ENCODE peak calls at places on chromosomes 1 and 21, in ten cellular contexts. L is brain microvascular endothelial cell, U is left ventricle myocardium inferior, K is neuronal stem cell, V is heart left ventricle, J is small intestine, X is fibroblast of lung, E is upper lobe of right lung, H is stomach, I is RWPE1. O is an unnamed sample.
A peak's percentile ranks its signal among the peaks of the same experiment; 100 is the strongest.

GRCh38 chr1:241551759-241552638 is 19.8 kb downstream of the KMO start:
- DNase-seq in L (no peak), U (peak; percentile 15), K (no peak), V (peak; percentile 42), J (no peak), X (no peak), E (peak; percentile 64), H (no peak), I (no peak), O (no peak)

GRCh38 chr1:236534164-236534651 is 10.4 kb downstream of the LGALS8 start:
- DNase-seq in L (peak; percentile 72), U (no peak), K (no peak), V (no peak), J (no peak), X (peak; percentile 84), E (no peak), H (no peak), I (no peak), O (no peak)

GRCh38 chr1:181430015-181430657 is 53.2 kb upstream of the CACNA1E start:
- DNase-seq in L (no peak), U (no peak), K (no peak), V (no peak), J (no peak), X (no peak), E (no peak), H (no peak), I (no peak), O (no peak)

GRCh38 chr1:153396461-153396860 is 5.6 kb upstream of the S100A8 start:
- DNase-seq in L (no peak), U (no peak), K (no peak), V (no peak), J (no peak), X (no peak), E (no peak), H (no peak), I (no peak), O (no peak)

GRCh38 chr1:180002437-180002836 is 47.8 kb downstream of the CEP350 start:
- DNase-seq in L (no peak), U (no peak), K (no peak), V (no peak), J (no peak), X (peak; percentile 14), E (no peak), H (no peak), I (no peak), O (no peak)

GRCh38 chr1:173862769-173863223 is 5.0 kb downstream of the GAS5 start:
- DNase-seq in L (no peak), U (no peak), K (no peak), V (no peak), J (no peak), X (no peak), E (no peak), H (no peak), I (peak; percentile 28), O (no peak)

GRCh38 chr1:21909787-21910503 is 27.2 kb downstream of the HSPG2 start:
- DNase-seq in L (peak; percentile 73), U (peak; percentile 78), K (peak; percentile 47), V (peak; percentile 85), J (no peak), X (peak; percentile 86), E (peak; percentile 65), H (no peak), I (no peak), O (peak; percentile 53)

GRCh38 chr1:23931481-23931880 is 18.3 kb upstream of the CNR2 start:
- DNase-seq in L (no peak), U (no peak), K (no peak), V (no peak), J (no peak), X (no peak), E (no peak), H (no peak), I (no peak), O (no peak)

GRCh38 chr1:83802023-83802422 is 196.9 kb downstream of the TTLL7 start:
- DNase-seq in L (no peak), U (no peak), K (no peak), V (no peak), J (no peak), X (no peak), E (no peak), H (no peak), I (no peak), O (no peak)

GRCh38 chr1:155938220-155938627 is 3.2 kb upstream of the RXFP4 start:
- DNase-seq in L (peak; percentile 58), U (no peak), K (peak; percentile 44), V (no peak), J (peak; percentile 75), X (peak; percentile 67), E (no peak), H (no peak), I (peak; percentile 64), O (peak; percentile 67)

GRCh38 chr1:26540346-26540745 is 10.8 kb downstream of the RPS6KA1 start:
- DNase-seq in L (no peak), U (no peak), K (no peak), V (no peak), J (no peak), X (no peak), E (no peak), H (no peak), I (no peak), O (no peak)

GRCh38 chr1:12231276-12231595 is 1.4 kb downstream of the VPS13D start:
- DNase-seq in L (no peak), U (no peak), K (no peak), V (no peak), J (no peak), X (peak; percentile 13), E (no peak), H (no peak), I (peak; percentile 36), O (no peak)
- H3K27ac ChIP-seq in L (no peak overlapping the region), U (peak overlapping the region; percentile 95), K (no peak overlapping the region), V (peak overlapping the region; percentile 95), J (peak overlapping the region; percentile 94), X (peak overlapping the region; percentile 68), E (peak overlapping the region; percentile 91), H (peak overlapping the region; percentile 87), I (peak overlapping the region; percentile 94), O (peak overlapping the region; percentile 81)

DNA sequence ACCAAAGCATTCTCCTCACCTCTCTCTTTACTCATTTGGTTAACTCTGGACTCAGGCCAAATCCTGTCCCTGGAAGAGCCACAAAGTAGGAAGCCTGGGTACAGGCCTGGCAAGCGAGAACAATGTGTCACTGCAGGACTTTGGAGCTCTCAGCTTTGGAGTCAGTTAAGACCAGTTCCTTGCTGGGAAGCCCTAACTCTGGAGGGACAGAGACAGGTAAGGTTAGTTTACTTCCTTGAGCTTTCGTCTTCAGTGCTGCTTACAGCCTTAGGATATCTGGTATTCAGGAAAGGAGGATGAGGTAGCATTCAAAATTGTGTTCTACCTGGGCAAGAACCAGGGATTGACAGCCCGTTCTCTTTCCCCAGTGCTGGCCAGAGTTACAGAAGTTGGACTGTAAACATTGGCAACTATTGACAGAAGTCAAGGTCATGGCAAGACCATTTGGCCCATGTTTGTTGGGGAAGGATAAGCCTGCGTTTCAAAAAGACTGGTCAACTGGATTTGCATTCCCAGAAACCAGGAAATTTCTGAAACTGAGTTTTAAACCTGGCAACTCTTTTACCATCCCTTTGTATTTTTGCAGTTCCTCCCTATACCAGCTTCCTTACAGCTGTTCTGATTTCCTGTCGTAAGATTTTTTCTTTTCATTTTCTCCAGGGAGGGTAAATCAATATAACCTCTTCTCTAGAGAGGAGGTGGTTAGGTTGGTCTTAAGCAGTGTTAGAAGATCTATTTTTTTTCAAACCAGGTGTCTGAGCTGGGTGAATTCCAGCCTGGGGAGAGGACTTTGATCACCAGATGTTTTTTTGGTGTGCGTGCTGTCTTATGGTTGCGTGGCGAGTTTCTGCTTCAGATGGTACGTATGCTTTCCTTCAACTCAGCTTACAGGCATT is at the start of gene C4BPB:
- DNase-seq in L (no peak), U (no peak), K (no peak), V (no peak), J (peak; percentile 97), X (peak; percentile 20), E (no peak), H (peak; percentile 71), I (no peak), O (peak; percentile 59)
- H3K27ac ChIP-seq in L (no peak within 1 kb of the TSS), U (no peak within 1 kb of the TSS), K (no peak within 1 kb of the TSS), V (no peak within 1 kb of the TSS), J (peak within 1 kb of the TSS; percentile 7), X (no peak within 1 kb of the TSS), E (no peak within 1 kb of the TSS), H (peak within 1 kb of the TSS; percentile 88), I (no peak within 1 kb of the TSS), O (peak within 1 kb of the TSS; percentile 86)

GRCh38 chr21:45874716-45875415 is 106.7 kb upstream of the COL6A1 start:
- DNase-seq in L (peak; percentile 91), U (no peak), K (no peak), V (no peak), J (no peak), X (peak; percentile 96), E (peak; percentile 58), H (peak; percentile 50), I (peak; percentile 94), O (peak; percentile 90)

GRCh38 chr21:45875416-45875760 is 106.2 kb upstream of the COL6A1 start:
- DNase-seq in L (no peak), U (no peak), K (no peak), V (no peak), J (no peak), X (no peak), E (no peak), H (no peak), I (no peak), O (no peak)

GRCh38 chr21:45876381-45877159 is 105.0 kb upstream of the COL6A1 start:
- DNase-seq in L (no peak), U (no peak), K (peak; percentile 18), V (no peak), J (no peak), X (no peak), E (peak; percentile 51), H (no peak), I (no peak), O (no peak)

GRCh38 chr21:45877160-45877438 is 104.5 kb upstream of the COL6A1 start:
- DNase-seq in L (no peak), U (no peak), K (no peak), V (no peak), J (no peak), X (no peak), E (no peak), H (no peak), I (no peak), O (no peak)

GRCh38 chr21:45875881-45876280 is 105.7 kb upstream of the COL6A1 start:
- DNase-seq in L (no peak), U (no peak), K (no peak), V (no peak), J (no peak), X (no peak), E (peak; percentile 41), H (no peak), I (no peak), O (no peak)
- H3K27ac ChIP-seq in L (peak overlapping the region; percentile 82), U (no peak overlapping the region), K (no peak overlapping the region), V (no peak overlapping the region), J (no peak overlapping the region), X (peak overlapping the region; percentile 93), E (no peak overlapping the region), H (peak overlapping the region; percentile 47), I (peak overlapping the region; percentile 92), O (peak overlapping the region; percentile 86)

DNA sequence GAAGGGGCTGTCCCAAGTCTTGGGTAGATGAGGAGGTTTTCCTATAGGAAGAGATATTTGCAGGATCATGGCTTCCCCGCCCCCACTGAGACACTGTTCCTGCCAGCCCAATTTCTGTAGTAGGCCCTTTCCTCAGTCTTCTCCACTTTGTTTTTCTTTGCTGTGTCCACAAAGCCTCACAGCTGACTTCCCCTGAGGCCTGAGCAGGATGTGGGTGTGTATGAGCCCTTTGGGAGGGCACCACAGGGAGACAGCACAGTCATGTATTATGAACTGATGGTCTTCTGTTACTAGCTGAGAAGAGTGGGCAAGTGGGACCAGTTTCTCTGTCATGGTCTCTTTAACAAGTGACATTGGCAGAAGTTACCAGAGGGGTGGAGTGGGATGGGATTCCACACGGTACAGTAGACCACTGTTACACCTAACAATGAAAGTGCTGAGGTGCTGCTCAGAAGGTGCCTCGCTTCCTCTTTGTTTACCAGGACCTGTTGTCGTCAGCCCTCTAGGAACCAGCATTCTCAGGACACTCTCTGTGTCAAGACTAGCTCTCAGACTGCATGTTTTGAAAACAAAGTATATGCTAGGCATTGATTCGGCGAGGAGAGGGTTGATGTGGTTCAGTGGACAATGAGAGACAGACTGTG is 253.8 kb upstream of the HOOK1 start:
- DNase-seq in L (no peak), U (no peak), K (no peak), V (no peak), J (no peak), X (no peak), E (no peak), H (no peak), I (no peak), O (no peak)
- H3K27ac ChIP-seq in L (no peak overlapping the region), U (no peak overlapping the region), K (no peak overlapping the region), V (no peak overlapping the region), J (no peak overlapping the region), X (no peak overlapping the region), E (no peak overlapping the region), H (no peak overlapping the region), I (no peak overlapping the region), O (no peak overlapping the region)